ENCODE peak calls at places on chromosomes 7 and 10, in eight cellular contexts. R is astrocyte, J is fibroblast of lung, N is DND-41, U is neural progenitor cell, M is hepatocyte, Y is PC-3, Z is HCT116. O is an unnamed sample.

GRCh38 chr7:128831994-128832879 is 2.0 kb downstream of the FLNC start:
- DNase-seq in R (peak; percentile 45), J (peak; percentile 64), N (no peak), U (peak; percentile 87), M (peak; percentile 69), Y (peak; percentile 15), Z (no peak), O (peak; percentile 63)

GRCh38 chr10:42936580-42936979 is 140.3 kb upstream of the RET start:
- DNase-seq in R (no peak), J (no peak), N (no peak), U (no peak), M (no peak), Y (no peak), Z (no peak), O (no peak)

GRCh38 chr10:97353945-97354344 is 19.4 kb upstream of the FRAT2 start:
- DNase-seq in R (no peak), J (no peak), N (no peak), U (no peak), M (no peak), Y (no peak), Z (no peak), O (no peak)

GRCh38 chr7:50393547-50394252 is 56.5 kb downstream of the FIGNL1 start:
- DNase-seq in R (no peak), J (no peak), N (peak; percentile 37), U (no peak), M (no peak), Y (no peak), Z (no peak), O (no peak)

GRCh38 chr10:13272164-13272571 is 27.7 kb downstream of the PHYH start:
- DNase-seq in R (peak; percentile 14), J (peak; percentile 14), N (no peak), U (peak; percentile 9), M (peak; percentile 76), Y (no peak), Z (no peak), O (peak; percentile 56)

GRCh38 chr7:29811597-29811996 is 5.3 kb downstream of the WIPF3 start:
- DNase-seq in R (no peak), J (no peak), N (no peak), U (peak; percentile 15), M (peak; percentile 35), Y (peak; percentile 11), Z (no peak), O (no peak)

GRCh38 chr7:43764039-43764789 is 5.7 kb downstream of the BLVRA start:
- DNase-seq in R (no peak), J (peak; percentile 53), N (no peak), U (no peak), M (peak; percentile 27), Y (peak; percentile 57), Z (no peak), O (no peak)

GRCh38 chr10:79045566-79046175 is 23.1 kb upstream of the ZMIZ1 start:
- DNase-seq in R (no peak), J (no peak), N (no peak), U (no peak), M (no peak), Y (no peak), Z (no peak), O (no peak)

GRCh38 chr7:76286842-76287403 is 15.6 kb upstream of the HSPB1 start:
- DNase-seq in R (no peak), J (no peak), N (no peak), U (no peak), M (no peak), Y (no peak), Z (no peak), O (no peak)

GRCh38 chr10:14092749-14093148 is 238.0 kb downstream of the FRMD4A start:
- DNase-seq in R (no peak), J (no peak), N (no peak), U (no peak), M (no peak), Y (no peak), Z (no peak), O (no peak)

GRCh38 chr10:19629559-19629958 is 186.7 kb upstream of the PLXDC2 start:
- DNase-seq in R (peak; percentile 37), J (peak; percentile 50), N (no peak), U (peak; percentile 85), M (peak; percentile 49), Y (no peak), Z (no peak), O (peak; percentile 66)

GRCh38 chr7:107111196-107111595 is 57.6 kb upstream of the HBP1 start:
- DNase-seq in R (no peak), J (no peak), N (no peak), U (no peak), M (no peak), Y (no peak), Z (no peak), O (no peak)

DNA sequence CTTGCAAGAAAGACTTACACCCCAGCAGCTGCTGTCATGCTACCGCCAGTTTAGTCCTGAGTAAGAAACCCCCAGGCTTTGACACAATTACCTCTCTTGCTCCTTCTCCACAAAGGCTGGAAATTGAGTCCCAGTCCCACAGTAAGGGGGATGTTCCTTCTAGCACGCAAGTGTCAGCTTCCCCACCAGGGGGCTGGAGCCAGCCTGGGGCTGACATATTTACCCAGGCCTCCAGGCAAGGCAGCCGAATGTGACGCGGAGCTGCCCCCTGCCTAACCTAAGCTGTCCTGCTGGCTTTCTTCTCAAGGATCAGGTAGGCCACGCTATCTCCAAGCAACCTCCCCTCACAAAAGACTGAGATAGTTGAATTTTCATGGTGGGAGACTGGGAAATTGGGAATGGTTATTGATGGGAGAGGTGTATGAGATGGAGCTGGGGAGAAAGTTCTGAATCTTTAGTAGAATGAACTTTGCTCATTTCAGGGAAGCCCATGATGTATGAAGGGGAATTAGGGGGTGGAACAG is 19.2 kb upstream of the BMPER start:
- DNase-seq in R (no peak), J (no peak), N (peak; percentile 8), U (peak; percentile 72), M (peak; percentile 26), Y (peak; percentile 34), Z (no peak), O (peak; percentile 42)
- H3K27ac ChIP-seq in R (no peak overlapping the region), J (no peak overlapping the region), N (no peak overlapping the region), U (peak overlapping the region; percentile 13), M (no peak overlapping the region), Y (no peak overlapping the region), Z (no peak overlapping the region), O (no peak overlapping the region)

DNA sequence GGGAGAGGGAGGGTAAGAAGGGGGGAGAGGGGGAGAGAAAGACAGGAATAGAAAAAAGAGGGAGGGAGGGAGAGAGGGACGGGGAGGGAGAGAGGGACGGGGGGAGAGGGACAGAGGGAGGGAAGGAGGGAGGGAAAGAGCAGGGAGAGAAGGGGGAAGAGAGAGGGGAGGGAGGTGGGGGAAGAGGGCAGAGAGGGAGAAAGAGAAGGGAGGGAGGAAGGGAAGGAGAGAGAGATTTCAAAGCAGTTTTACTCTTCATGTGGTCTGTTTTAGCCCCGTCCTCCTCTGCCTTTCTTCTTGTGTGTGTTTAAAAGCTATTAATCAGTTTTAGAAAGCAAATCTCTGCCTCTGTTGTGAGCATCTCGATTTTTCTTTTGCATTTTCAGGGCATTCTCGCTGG is 237.0 kb downstream of the WDR37 start:
- DNase-seq in R (no peak), J (no peak), N (no peak), U (no peak), M (no peak), Y (no peak), Z (no peak), O (no peak)
- H3K4me3 ChIP-seq in R (no peak overlapping the region), J (no peak overlapping the region), N (no peak overlapping the region), U (peak overlapping the region; percentile 31), M (no peak overlapping the region), Y (no peak overlapping the region), Z (no peak overlapping the region), O (no peak overlapping the region)

DNA sequence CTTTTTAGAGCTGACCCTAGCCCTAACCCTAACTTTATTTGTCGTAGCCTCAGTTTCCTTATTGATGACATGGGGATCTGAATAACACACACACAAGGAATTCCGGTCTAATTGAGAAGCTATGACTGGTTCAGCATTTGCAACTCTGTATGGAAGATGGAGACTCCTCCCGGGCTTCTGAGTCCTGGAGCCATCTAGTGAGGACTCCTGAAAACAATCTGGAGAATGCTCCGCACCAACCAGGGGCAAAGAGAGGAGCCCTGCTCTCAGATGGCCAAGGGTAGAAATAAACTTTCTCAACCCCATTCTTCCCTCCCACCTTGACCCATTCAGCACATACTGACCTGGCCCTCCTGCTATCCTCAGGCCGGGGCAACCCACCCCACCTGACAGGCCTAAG is 26.4 kb downstream of the MBL2 start:
- DNase-seq in R (no peak), J (no peak), N (no peak), U (no peak), M (no peak), Y (no peak), Z (no peak), O (no peak)
- TF ChIP-seq EZH2 in R (no peak), J (no peak), N (no peak), U (no peak), M (no peak), Y (no peak), Z (no peak), O (no peak)

GRCh38 chr7:139889186-139889871 is 60.3 kb downstream of the TBXAS1 start:
- DNase-seq in R (peak; percentile 42), J (peak; percentile 52), N (no peak), U (no peak), M (no peak), Y (peak; percentile 47), Z (no peak), O (peak; percentile 76)
- H3K27ac ChIP-seq in R (no peak overlapping the region), J (no peak overlapping the region), N (no peak overlapping the region), U (no peak overlapping the region), M (no peak overlapping the region), Y (no peak overlapping the region), Z (no peak overlapping the region), O (no peak overlapping the region)

GRCh38 chr7:108456845-108457540 is 757 bp upstream of the NRCAM start:
- DNase-seq in R (no peak), J (no peak), N (no peak), U (peak; percentile 33), M (no peak), Y (no peak), Z (no peak), O (no peak)
- H3K4me3 ChIP-seq in R (no peak overlapping the region), J (peak overlapping the region; percentile 48), N (no peak overlapping the region), U (peak overlapping the region; percentile 88), M (peak overlapping the region; percentile 83), Y (no peak overlapping the region), Z (no peak overlapping the region), O (peak overlapping the region; percentile 75)